ENCODE peak calls at places on chromosomes 12 and 14, in nine cellular contexts. One of them, this sample, is unnamed.

GRCh38 chr14:104420990-104421389 is 158.6 kb upstream of the C14orf180 start:
- DNase-seq in left colon: no peak
- DNase-seq in cardiac fibroblast: no peak
- DNase-seq in HAP-1: no peak
- DNase-seq in hypothalamus: no peak
- DNase-seq in WERI-Rb-1: no peak
- DNase-seq in fibroblast of the conjunctiva: no peak
- DNase-seq in GM23248: no peak
- DNase-seq in HCT116: no peak
- DNase-seq in this sample: no peak

GRCh38 chr12:109818900-109819500 is 14.2 kb downstream of the TRPV4 start:
- DNase-seq in left colon: no peak
- DNase-seq in cardiac fibroblast: peak
- DNase-seq in HAP-1: no peak
- DNase-seq in hypothalamus: no peak
- DNase-seq in WERI-Rb-1: no peak
- DNase-seq in fibroblast of the conjunctiva: peak
- DNase-seq in GM23248: peak
- DNase-seq in HCT116: no peak
- DNase-seq in this sample: peak

GRCh38 chr12:96045566-96045965 is 10.2 kb upstream of the LTA4H start:
- DNase-seq in left colon: no peak
- DNase-seq in cardiac fibroblast: no peak
- DNase-seq in HAP-1: no peak
- DNase-seq in hypothalamus: no peak
- DNase-seq in WERI-Rb-1: no peak
- DNase-seq in fibroblast of the conjunctiva: no peak
- DNase-seq in GM23248: no peak
- DNase-seq in HCT116: no peak
- DNase-seq in this sample: no peak

GRCh38 chr12:114769634-114770033 is 85.7 kb upstream of the TBX3 start:
- DNase-seq in left colon: no peak
- DNase-seq in cardiac fibroblast: no peak
- DNase-seq in HAP-1: no peak
- DNase-seq in hypothalamus: no peak
- DNase-seq in WERI-Rb-1: no peak
- DNase-seq in fibroblast of the conjunctiva: no peak
- DNase-seq in GM23248: no peak
- DNase-seq in HCT116: no peak
- DNase-seq in this sample: no peak

GRCh38 chr14:104477804-104478375 is 101.7 kb upstream of the C14orf180 start:
- DNase-seq in left colon: no peak
- DNase-seq in cardiac fibroblast: no peak
- DNase-seq in HAP-1: no peak
- DNase-seq in hypothalamus: no peak
- DNase-seq in WERI-Rb-1: no peak
- DNase-seq in fibroblast of the conjunctiva: no peak
- DNase-seq in GM23248: no peak
- DNase-seq in HCT116: no peak
- DNase-seq in this sample: no peak

GRCh38 chr12:117141097-117141898 is 42.1 kb upstream of the TESC start:
- DNase-seq in left colon: no peak
- DNase-seq in cardiac fibroblast: no peak
- DNase-seq in HAP-1: no peak
- DNase-seq in hypothalamus: no peak
- DNase-seq in WERI-Rb-1: no peak
- DNase-seq in fibroblast of the conjunctiva: no peak
- DNase-seq in GM23248: no peak
- DNase-seq in HCT116: no peak
- DNase-seq in this sample: no peak

GRCh38 chr14:95841680-95842079 is 35.0 kb upstream of the TUNAR start:
- DNase-seq in left colon: no peak
- DNase-seq in cardiac fibroblast: no peak
- DNase-seq in HAP-1: no peak
- DNase-seq in hypothalamus: no peak
- DNase-seq in WERI-Rb-1: no peak
- DNase-seq in fibroblast of the conjunctiva: no peak
- DNase-seq in GM23248: no peak
- DNase-seq in HCT116: no peak
- DNase-seq in this sample: no peak

GRCh38 chr12:111467862-111468245 is 62.1 kb downstream of the SH2B3 start:
- DNase-seq in left colon: no peak
- DNase-seq in cardiac fibroblast: no peak
- DNase-seq in HAP-1: no peak
- DNase-seq in hypothalamus: no peak
- DNase-seq in WERI-Rb-1: no peak
- DNase-seq in fibroblast of the conjunctiva: no peak
- DNase-seq in GM23248: peak
- DNase-seq in HCT116: no peak
- DNase-seq in this sample: no peak

GRCh38 chr14:90384543-90384911 is 12.3 kb upstream of the CALM1 start:
- DNase-seq in left colon: no peak
- DNase-seq in cardiac fibroblast: no peak
- DNase-seq in HAP-1: no peak
- DNase-seq in hypothalamus: no peak
- DNase-seq in WERI-Rb-1: no peak
- DNase-seq in fibroblast of the conjunctiva: no peak
- DNase-seq in GM23248: peak
- DNase-seq in HCT116: no peak
- DNase-seq in this sample: peak

GRCh38 chr12:104648746-104649145 is 192.0 kb downstream of the CHST11 start:
- DNase-seq in left colon: no peak
- DNase-seq in cardiac fibroblast: no peak
- DNase-seq in HAP-1: no peak
- DNase-seq in hypothalamus: no peak
- DNase-seq in WERI-Rb-1: no peak
- DNase-seq in fibroblast of the conjunctiva: no peak
- DNase-seq in GM23248: no peak
- DNase-seq in HCT116: no peak
- DNase-seq in this sample: no peak

GRCh38 chr12:98894412-98895085 is 249.5 kb downstream of the APAF1 start:
- DNase-seq in left colon: no peak
- DNase-seq in cardiac fibroblast: no peak
- DNase-seq in HAP-1: no peak
- DNase-seq in hypothalamus: no peak
- DNase-seq in WERI-Rb-1: peak
- DNase-seq in fibroblast of the conjunctiva: no peak
- DNase-seq in GM23248: peak
- DNase-seq in HCT116: no peak
- DNase-seq in this sample: no peak

GRCh38 chr12:9064815-9065606 is 50.7 kb downstream of the A2M start:
- DNase-seq in left colon: peak
- DNase-seq in cardiac fibroblast: peak
- DNase-seq in HAP-1: peak
- DNase-seq in hypothalamus: no peak
- DNase-seq in WERI-Rb-1: no peak
- DNase-seq in fibroblast of the conjunctiva: peak
- DNase-seq in GM23248: peak
- DNase-seq in HCT116: peak
- DNase-seq in this sample: peak

GRCh38 chr12:127205781-127206535 is 1061.0 kb upstream of the TMEM132C start:
- DNase-seq in left colon: no peak
- DNase-seq in cardiac fibroblast: no peak
- DNase-seq in HAP-1: no peak
- DNase-seq in hypothalamus: no peak
- DNase-seq in WERI-Rb-1: no peak
- DNase-seq in fibroblast of the conjunctiva: no peak
- DNase-seq in GM23248: no peak
- DNase-seq in HCT116: no peak
- DNase-seq in this sample: no peak

GRCh38 chr14:79947440-79947839 is 263.9 kb downstream of the DIO2 start:
- DNase-seq in left colon: no peak
- DNase-seq in cardiac fibroblast: no peak
- DNase-seq in HAP-1: no peak
- DNase-seq in hypothalamus: no peak
- DNase-seq in WERI-Rb-1: peak
- DNase-seq in fibroblast of the conjunctiva: no peak
- DNase-seq in GM23248: no peak
- DNase-seq in HCT116: no peak
- DNase-seq in this sample: no peak